ENCODE peak calls at places on chromosomes 4 and X, in eight cellular contexts. S is stomach, T is transverse colon, A is K562, N is suprapubic skin, D is SK-N-SH, P is GM12878, Z is upper lobe of left lung. J is an unnamed sample.

GRCh38 chr4:2931765-2932560 is 31.2 kb downstream of the NOP14 start:
- DNase-seq in D (no peak), Z (peak; percentile 86), P (peak; percentile 55), N (peak; percentile 74), T (peak; percentile 61), S (peak; percentile 60), A (no peak), J (no peak)

GRCh38 chr4:178140326-178140915 is 698.2 kb upstream of the AGA start:
- DNase-seq in Z (no peak), P (no peak), N (no peak), T (no peak), S (no peak), D (no peak), A (no peak), J (no peak)

GRCh38 chrX:40057405-40057804 is 40.4 kb downstream of the BCOR start:
- DNase-seq in A (no peak), N (no peak), T (no peak), S (no peak), Z (no peak), D (no peak), P (no peak), J (no peak)

GRCh38 chr4:3623106-3623505 is 90.9 kb upstream of the LRPAP1 start:
- DNase-seq in Z (no peak), P (no peak), D (no peak), A (no peak), T (no peak), S (no peak), N (no peak), J (no peak)

GRCh38 chr4:1939664-1940509 is 68.7 kb downstream of the NSD2 start:
- DNase-seq in D (no peak), S (peak; percentile 52), N (no peak), Z (no peak), P (no peak), A (no peak), T (no peak), J (no peak)

GRCh38 chrX:38868941-38869378 is 67.7 kb downstream of the MID1IP1 start:
- DNase-seq in D (no peak), P (no peak), N (no peak), A (no peak), T (no peak), S (no peak), Z (no peak), J (no peak)

GRCh38 chr4:139963708-139964107 is 190.3 kb downstream of the MAML3 start:
- DNase-seq in P (no peak), D (no peak), Z (no peak), T (no peak), S (no peak), A (no peak), N (no peak), J (no peak)

GRCh38 chr4:149574973-149575372 is 240.7 kb downstream of the IQCM start:
- DNase-seq in T (no peak), S (no peak), A (no peak), P (peak; percentile 28), Z (peak; percentile 27), D (no peak), N (no peak), J (no peak)

GRCh38 chrX:153906126-153906917 is 1.8 kb downstream of the AVPR2 start:
- DNase-seq in P (no peak), N (no peak), T (no peak), A (no peak), Z (no peak), S (no peak), D (no peak), J (no peak)
- TF ChIP-seq POLR2AphosphoS5 in P (no peak), N (no peak), T (no peak), A (no peak), Z (no peak), S (no peak), D (no peak), J (no peak)

GRCh38 chr4:29581469-29581868 is 1138.7 kb upstream of the PCDH7 start:
- DNase-seq in A (no peak), S (no peak), Z (no peak), N (no peak), D (no peak), P (no peak), T (no peak), J (no peak)

GRCh38 chr4:29578329-29578728 is 1141.8 kb upstream of the PCDH7 start:
- DNase-seq in Z (no peak), P (no peak), A (no peak), N (no peak), S (no peak), D (no peak), T (no peak), J (no peak)
- TF ChIP-seq EP300 in Z (no peak), P (no peak), A (no peak), N (no peak), S (no peak), D (no peak), T (no peak), J (no peak)

DNA sequence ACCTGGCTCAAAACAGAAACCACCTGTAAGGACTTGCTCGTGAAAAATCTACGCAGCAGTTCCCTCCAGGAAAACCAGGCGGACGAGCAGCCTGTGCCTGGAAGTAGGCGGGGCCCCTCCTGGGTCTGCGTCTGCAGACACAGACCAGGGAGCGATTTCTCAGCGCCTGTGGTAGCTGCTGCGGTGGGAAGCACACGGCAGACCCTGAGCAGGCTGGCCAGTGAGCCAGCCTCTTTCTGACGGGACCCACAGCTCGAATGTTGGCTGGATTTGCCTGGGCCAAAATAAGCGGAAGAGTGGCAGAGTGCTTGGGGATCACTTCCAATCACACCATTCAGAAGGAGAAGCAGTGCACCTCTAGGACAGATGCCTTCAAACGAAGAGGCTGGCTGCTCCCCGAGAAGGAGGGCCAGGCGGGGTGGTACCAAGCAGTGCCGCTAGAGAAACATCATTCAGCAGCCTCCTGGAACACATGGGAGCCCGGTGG is 86.0 kb downstream of the GATB start:
- DNase-seq in P (no peak), Z (peak; percentile 71), A (no peak), N (no peak), S (peak; percentile 70), T (peak; percentile 56), D (peak; percentile 90), J (no peak)
- TF ChIP-seq POLR2AphosphoS5 in P (no peak), Z (no peak), A (no peak), N (no peak), S (peak; percentile 33), T (no peak), D (no peak), J (no peak)

DNA sequence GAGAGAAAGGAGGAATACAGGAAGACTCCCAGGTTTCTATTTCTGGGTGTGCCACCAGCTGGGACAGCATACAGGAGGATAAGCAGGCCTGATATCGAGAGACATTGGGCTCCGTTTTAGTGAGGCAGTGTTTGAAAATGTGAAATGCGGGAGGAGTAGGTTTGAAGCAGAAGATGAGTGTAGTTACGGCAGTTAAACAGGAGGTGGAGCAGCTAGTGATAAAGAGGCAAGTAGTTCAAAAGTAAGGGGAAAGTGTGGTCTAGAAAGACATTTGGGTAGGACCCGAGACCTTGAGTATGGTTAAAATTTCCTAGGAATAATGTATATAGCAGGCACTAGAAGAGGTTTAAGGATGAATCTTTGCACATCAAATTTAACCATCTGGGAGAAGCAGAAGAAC is 42.4 kb downstream of the DCUN1D4 start:
- DNase-seq in Z (no peak), N (no peak), T (no peak), A (peak; percentile 28), P (no peak), S (no peak), D (peak; percentile 21), J (no peak)
- TF ChIP-seq EP300 in Z (no peak), N (no peak), T (no peak), A (no peak), P (no peak), S (no peak), D (no peak), J (no peak)

GRCh38 chr4:64174247-64174882 is 234.9 kb downstream of the TECRL start:
- DNase-seq in P (no peak), N (no peak), D (no peak), Z (no peak), T (no peak), S (no peak), A (no peak), J (no peak)
- TF ChIP-seq POLR2AphosphoS5 in P (no peak), N (no peak), D (no peak), Z (no peak), T (no peak), S (no peak), A (no peak), J (no peak)

DNA sequence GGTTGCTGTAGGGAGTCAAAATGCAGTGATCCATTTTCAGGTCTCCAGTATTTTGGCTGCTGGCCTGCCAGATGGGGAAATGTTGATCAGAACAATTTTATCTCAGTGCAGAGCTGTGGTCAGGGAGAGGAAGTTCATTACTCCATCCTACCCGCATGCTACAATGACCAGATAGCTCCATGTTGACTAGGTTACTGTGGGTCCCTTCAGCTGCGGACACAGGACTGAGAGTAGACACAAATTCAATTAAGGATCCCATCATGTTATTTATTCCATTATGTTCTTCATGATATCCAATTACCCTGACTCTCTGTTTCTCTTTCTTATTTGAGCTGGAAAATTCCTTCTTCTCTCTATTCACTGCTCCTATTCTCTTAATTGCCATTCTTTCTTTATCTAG is 16.3 kb downstream of the SYNPO2 start:
- DNase-seq in P (no peak), T (no peak), N (no peak), D (peak; percentile 64), Z (no peak), A (no peak), S (no peak), J (no peak)
- TF ChIP-seq EP300 in P (no peak), T (no peak), N (no peak), D (peak; percentile 89), Z (no peak), A (no peak), S (no peak), J (no peak)

GRCh38 chr4:22875592-22876257 is 183.0 kb downstream of the GBA3 start:
- DNase-seq in P (no peak), D (no peak), T (no peak), A (no peak), S (no peak), N (no peak), Z (no peak), J (no peak)
- TF ChIP-seq POLR2AphosphoS5 in P (no peak), D (no peak), T (no peak), A (no peak), S (no peak), N (no peak), Z (no peak), J (no peak)

DNA sequence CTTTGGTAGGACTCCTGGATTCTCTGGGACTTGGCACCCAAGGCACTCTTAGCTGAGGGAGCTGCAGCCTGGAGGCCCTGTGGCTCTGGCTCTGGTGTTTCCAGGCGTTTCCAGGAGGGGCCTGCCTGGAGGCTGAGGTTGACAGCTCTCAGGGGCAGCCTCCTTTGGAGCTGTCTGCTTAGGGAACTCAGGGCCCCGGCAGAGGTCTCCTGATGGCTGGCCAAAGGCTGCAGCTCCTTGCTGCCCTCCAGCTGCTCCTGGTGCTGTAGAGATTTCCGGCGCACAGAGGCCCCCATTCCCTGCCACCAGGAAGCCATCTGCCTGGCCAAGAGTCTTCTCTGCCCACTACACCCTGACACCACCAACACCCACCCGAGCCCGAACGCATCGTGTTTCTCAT is 25.3 kb upstream of the ARHGEF38 start:
- DNase-seq in T (no peak), S (no peak), D (no peak), A (no peak), P (no peak), N (no peak), Z (no peak), J (no peak)
- TF ChIP-seq EP300 in T (no peak), S (no peak), D (no peak), A (no peak), P (no peak), N (no peak), Z (no peak), J (no peak)

GRCh38 chr4:153267013-153267412 is 62.8 kb downstream of the TRIM2 start:
- DNase-seq in D (no peak), P (no peak), N (no peak), A (no peak), Z (no peak), S (no peak), T (no peak), J (peak; percentile 5)
- TF ChIP-seq POLR2AphosphoS5 in D (no peak), P (no peak), N (no peak), A (no peak), Z (no peak), S (peak; percentile 8), T (no peak), J (no peak)